ENCODE peak calls at places on chromosomes 16 and 17, in four cellular contexts. W is fibroblast of the aortic adventitia, X is stomach, K is tibial nerve. E is an unnamed sample.

GRCh38 chr16:53061701-53062159 is 6.9 kb downstream of the CHD9 start:
- DNase-seq in K (no peak), X (peak), W (no peak), E (no peak)

GRCh38 chr17:15446036-15446435 is 21.4 kb downstream of the CDRT4 start:
- DNase-seq in W (no peak), K (no peak), X (no peak), E (no peak)

GRCh38 chr16:964696-965395 is 5.9 kb downstream of the LMF1 start:
- DNase-seq in K (no peak), W (no peak), X (no peak), E (no peak)

GRCh38 chr17:50918933-50919296 is 52.8 kb upstream of the TOB1 start:
- DNase-seq in W (no peak), X (peak), K (no peak), E (no peak)

GRCh38 chr16:70152578-70153302 is 20.8 kb upstream of the CLEC18C start:
- DNase-seq in X (peak), K (no peak), W (no peak), E (no peak)

GRCh38 chr17:4850236-4850635 is 17.1 kb downstream of the MINK1 start:
- DNase-seq in W (no peak), X (peak), K (no peak), E (no peak)

GRCh38 chr17:59680314-59680713 is 26.9 kb downstream of the PTRH2 start:
- DNase-seq in K (no peak), X (no peak), W (peak), E (no peak)

GRCh38 chr17:59899099-59899498 is 6.2 kb downstream of the RPS6KB1 start:
- DNase-seq in K (no peak), X (no peak), W (peak), E (no peak)

GRCh38 chr17:38868095-38868967 is 1.5 kb upstream of the LASP1 start:
- DNase-seq in X (peak), K (peak), W (peak), E (no peak)

GRCh38 chr16:58119509-58119845 is 9.7 kb downstream of the CFAP20 start:
- DNase-seq in W (no peak), K (no peak), X (no peak), E (no peak)

GRCh38 chr17:14712471-14713075 is 411.7 kb downstream of the HS3ST3B1 start:
- DNase-seq in W (no peak), K (no peak), X (no peak), E (no peak)

GRCh38 chr17:46841561-46842379 is 9.6 kb upstream of the WNT9B start:
- DNase-seq in X (no peak), K (no peak), W (no peak), E (no peak)

GRCh38 chr16:22660441-22661160 is 149.9 kb downstream of the NPIPB5 start:
- DNase-seq in K (no peak), W (no peak), X (no peak), E (peak)

GRCh38 chr16:17154981-17155380 is 315.8 kb downstream of the XYLT1 start:
- DNase-seq in X (no peak), W (no peak), K (peak), E (no peak)

DNA sequence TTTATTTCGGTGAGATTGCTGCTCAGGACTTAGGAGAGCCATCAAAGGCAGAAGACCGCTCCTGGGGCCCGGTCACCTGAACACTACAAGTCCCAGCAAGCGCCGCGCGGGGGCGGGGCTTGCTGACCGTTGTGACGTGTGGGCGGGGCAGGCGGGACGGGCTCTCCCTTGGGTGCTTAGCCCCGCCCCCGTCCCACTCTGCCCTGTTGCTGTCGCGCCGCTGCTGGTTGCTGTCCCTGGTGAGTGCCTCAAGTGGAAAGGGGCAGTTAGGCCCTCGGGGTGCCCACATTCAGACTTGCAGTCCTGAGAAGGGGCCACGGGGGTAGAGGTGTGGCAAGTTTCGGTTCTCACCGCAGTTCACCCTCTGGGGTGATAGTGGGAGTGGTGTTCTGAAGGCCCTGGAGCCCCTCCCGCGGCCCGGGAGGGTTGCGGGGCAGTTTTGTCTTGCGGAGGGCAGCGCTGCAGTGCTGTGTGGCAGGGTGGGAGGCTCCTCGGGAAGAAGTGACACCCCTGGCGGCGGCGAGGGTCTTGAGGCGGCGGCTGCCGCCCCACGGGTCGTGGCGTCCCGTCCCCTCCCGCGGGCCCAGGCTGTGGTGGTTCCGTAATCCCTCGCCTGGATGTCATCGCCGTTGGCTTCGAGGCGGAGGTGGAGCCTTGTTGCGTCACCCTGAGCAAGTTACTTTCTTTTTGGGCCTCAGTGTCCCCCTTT is at the start of gene CALCOCO2:
- DNase-seq in K (peak), X (peak), W (peak), E (peak)
- TF ChIP-seq CTCF in K (peak), X (no peak), W (no peak), E (no peak)

DNA sequence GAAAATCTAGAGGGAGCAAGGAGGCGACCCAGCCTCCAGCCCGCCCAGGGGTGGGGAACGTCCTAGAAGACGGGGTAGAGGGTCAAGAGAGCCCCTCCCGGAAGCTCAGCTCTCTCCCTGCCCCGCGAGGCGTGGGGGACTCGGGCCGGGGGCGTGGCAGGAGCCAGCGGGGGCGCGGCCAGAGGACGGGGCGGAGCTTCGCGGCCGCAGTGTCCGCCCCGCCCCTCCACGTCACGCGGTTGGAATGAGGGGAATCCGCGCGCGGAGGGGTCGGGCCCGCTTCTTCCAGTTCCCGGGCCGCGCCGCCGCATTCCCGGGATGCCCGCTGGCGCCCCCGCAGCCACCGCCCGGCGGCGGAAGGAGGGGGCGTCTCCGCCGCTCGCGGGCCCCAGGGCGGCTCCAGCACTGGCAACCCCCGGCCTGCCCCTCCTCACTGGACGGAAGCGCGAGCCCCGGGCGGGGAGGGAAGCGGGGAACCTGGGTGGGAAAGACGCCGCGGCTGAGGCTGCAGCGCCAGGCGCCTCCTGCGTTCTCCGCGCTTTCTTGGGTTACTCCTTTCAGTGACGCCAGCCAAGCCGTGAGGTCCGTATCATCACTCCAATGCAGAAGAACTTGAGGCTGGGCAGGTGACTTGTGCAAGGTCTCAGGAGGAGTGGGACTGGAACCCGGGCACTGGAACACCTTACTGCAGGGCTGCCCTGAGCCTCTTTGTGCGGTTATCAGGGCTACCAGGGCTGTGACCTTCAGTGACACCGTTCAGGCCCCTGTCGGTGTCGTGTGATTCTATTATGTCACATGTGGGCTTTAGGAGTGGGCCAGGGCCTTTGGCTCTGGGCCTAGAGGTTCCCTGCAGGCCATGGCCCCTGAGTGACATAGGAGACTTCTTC is 4.3 kb downstream of the MYO1C start:
- DNase-seq in W (peak), K (peak), X (peak), E (peak)
- TF ChIP-seq CTCF in W (no peak), K (peak), X (no peak), E (no peak)

GRCh38 chr16:85552980-85553435 is 60.1 kb upstream of the GSE1 start:
- DNase-seq in K (no peak), X (no peak), W (no peak), E (no peak)

GRCh38 chr16:85551319-85551978 is 61.7 kb upstream of the GSE1 start:
- DNase-seq in K (no peak), W (no peak), X (no peak), E (no peak)

GRCh38 chr16:85554791-85555548 is 58.2 kb upstream of the GSE1 start:
- DNase-seq in W (peak), X (peak), K (no peak), E (peak)

GRCh38 chr16:85554114-85554790 is 58.9 kb upstream of the GSE1 start:
- DNase-seq in W (peak), K (peak), X (peak), E (peak)

DNA sequence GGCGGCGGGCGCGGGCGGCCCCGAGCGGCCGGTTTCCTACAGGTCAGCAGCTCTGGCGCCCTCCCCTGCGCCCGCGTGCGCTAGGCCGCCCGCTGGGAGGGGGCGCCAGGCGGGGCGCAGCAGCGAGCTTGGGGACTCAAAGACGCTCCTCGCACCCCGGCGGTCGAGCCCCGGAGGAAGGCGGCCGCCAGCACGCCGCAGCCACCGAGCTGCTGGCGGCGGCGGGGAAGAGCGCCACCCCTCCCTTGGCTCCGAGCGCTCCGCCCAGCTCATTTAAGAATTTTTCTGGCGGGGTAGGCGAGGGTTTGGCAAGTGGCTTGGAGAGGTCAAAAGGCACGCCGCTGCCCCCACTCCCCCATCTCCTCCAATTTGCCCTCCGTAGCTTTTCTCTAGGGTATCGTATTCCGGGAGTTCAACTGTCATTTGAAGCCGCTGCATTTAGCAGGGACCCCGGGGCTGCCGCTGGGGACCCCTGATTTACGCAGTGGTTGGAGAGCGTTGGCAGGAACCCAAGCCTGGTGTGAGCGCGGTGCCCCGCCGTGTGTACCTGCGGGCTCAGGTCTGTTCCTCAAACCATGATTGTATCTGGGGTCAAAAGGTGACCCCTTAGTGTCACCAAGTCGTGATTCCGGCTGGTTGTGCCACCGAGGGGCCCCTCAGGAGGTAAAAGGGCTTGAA is 59.5 kb upstream of the GSE1 start:
- DNase-seq in X (peak), K (no peak), W (peak), E (no peak)
- TF ChIP-seq CTCF in X (peak), K (peak), W (no peak), E (no peak)

GRCh38 chr17:82937411-82938371 is 97.9 kb upstream of the ZNF750 start:
- DNase-seq in W (no peak), K (no peak), X (peak), E (peak)

GRCh38 chr17:82938486-82939212 is 98.8 kb upstream of the ZNF750 start:
- DNase-seq in K (no peak), X (no peak), W (no peak), E (no peak)

GRCh38 chr17:82939213-82940030 is 99.6 kb upstream of the ZNF750 start:
- DNase-seq in W (no peak), K (no peak), X (no peak), E (peak)

GRCh38 chr17:82935944-82936767 is 96.3 kb upstream of the ZNF750 start:
- DNase-seq in W (no peak), K (no peak), X (peak), E (peak)

GRCh38 chr17:82936768-82937171 is 96.9 kb upstream of the ZNF750 start:
- DNase-seq in W (no peak), X (peak), K (no peak), E (no peak)
- TF ChIP-seq CTCF in W (no peak), X (no peak), K (no peak), E (no peak)

GRCh38 chr17:47989159-47989558 is 18.2 kb downstream of the CDK5RAP3 start:
- DNase-seq in K (no peak), X (no peak), W (no peak), E (no peak)
- TF ChIP-seq CTCF in K (no peak), X (no peak), W (no peak), E (no peak)

GRCh38 chr16:24156777-24157176 is 99.4 kb upstream of the CACNG3 start:
- DNase-seq in X (no peak), W (no peak), K (no peak), E (no peak)
- TF ChIP-seq CTCF in X (no peak), W (no peak), K (no peak), E (no peak)

GRCh38 chr17:63446218-63446980 is at the start of gene CYB561:
- DNase-seq in K (peak), X (peak), W (peak), E (peak)
- TF ChIP-seq CTCF in K (no peak), X (no peak), W (peak), E (no peak)

GRCh38 chr17:78560731-78561130 is 16.5 kb downstream of the DNAH17 start:
- DNase-seq in K (no peak), X (no peak), W (no peak), E (no peak)

GRCh38 chr17:78559749-78560368 is 17.3 kb downstream of the DNAH17 start:
- DNase-seq in K (no peak), X (no peak), W (no peak), E (no peak)

GRCh38 chr17:78561166-78561565 is 16.0 kb downstream of the DNAH17 start:
- DNase-seq in X (no peak), W (no peak), K (no peak), E (no peak)

GRCh38 chr17:78563189-78564145 is 13.7 kb downstream of the DNAH17 start:
- DNase-seq in X (peak), K (no peak), W (no peak), E (no peak)

GRCh38 chr17:78562734-78563133 is 14.5 kb downstream of the DNAH17 start:
- DNase-seq in K (no peak), X (no peak), W (no peak), E (no peak)
- TF ChIP-seq CTCF in K (no peak), X (no peak), W (no peak), E (no peak)

DNA sequence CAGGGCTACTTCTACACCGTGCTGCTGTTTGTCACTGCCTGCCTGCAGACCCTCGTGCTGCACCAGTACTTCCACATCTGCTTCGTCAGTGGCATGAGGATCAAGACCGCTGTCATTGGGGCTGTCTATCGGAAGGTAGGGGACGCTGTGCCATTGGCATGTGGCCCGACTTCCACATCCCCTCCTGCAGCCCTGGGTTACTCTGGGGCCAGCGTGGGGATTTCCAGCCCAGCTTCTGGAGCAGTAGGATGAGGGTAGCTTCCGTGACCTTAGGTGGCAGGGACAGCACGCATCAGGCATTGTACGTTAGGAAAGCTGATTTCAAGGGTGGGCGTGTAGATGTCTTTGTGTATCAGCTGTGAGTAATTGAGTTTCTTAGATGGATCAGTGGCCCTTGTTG is 96.5 kb downstream of the ABCC1 start:
- DNase-seq in X (no peak), W (no peak), K (no peak), E (no peak)
- TF ChIP-seq CTCF in X (no peak), W (no peak), K (no peak), E (no peak)

E was measured in lower leg skin.